ENCODE peak calls at places on chromosome 7, in six cellular contexts. I, Q, R, E, K and T are unnamed samples. For H3K4me1, the result is how much of the 10 kb centered on the place peaks cover.

GRCh38 chr7:17625038-17625437 is 315.3 kb downstream of the SNX13 start:
- DNase-seq in I (no peak), Q (peak), R (peak), E (no peak), K (no peak), T (no peak)

GRCh38 chr7:11341285-11341944 is 367.7 kb downstream of the PHF14 start:
- DNase-seq in I (peak), Q (no peak), R (peak), E (no peak), K (no peak), T (peak)

GRCh38 chr7:149838992-149839408 is 825 bp downstream of the ZNF862 start:
- DNase-seq in I (no peak), Q (peak), R (no peak), E (no peak), K (no peak), T (no peak)

GRCh38 chr7:25860206-25860881 is 291.7 kb upstream of the NFE2L3 start:
- DNase-seq in I (no peak), Q (peak), R (no peak), E (no peak), K (no peak), T (no peak)

GRCh38 chr7:35985126-35985754 is 167.8 kb upstream of the EEPD1 start:
- DNase-seq in I (peak), Q (peak), R (peak), E (peak), K (peak), T (peak)

GRCh38 chr7:131859162-131859821 is 302.9 kb upstream of the PODXL start:
- DNase-seq in I (peak), Q (peak), R (peak), E (peak), K (peak), T (peak)

GRCh38 chr7:139490130-139490529 is 6.7 kb upstream of the KLRG2 start:
- DNase-seq in I (no peak), Q (no peak), R (no peak), E (no peak), K (no peak), T (peak)

GRCh38 chr7:67484244-67484751 is 487.7 kb downstream of the TYW1 start:
- DNase-seq in I (peak), Q (peak), R (peak), E (peak), K (peak), T (peak)

GRCh38 chr7:157392256-157393037 is 55.6 kb downstream of the DNAJB6 start:
- DNase-seq in I (no peak), Q (no peak), R (no peak), E (no peak), K (no peak), T (no peak)

GRCh38 chr7:114851406-114852025 is 70.4 kb upstream of the MDFIC start:
- DNase-seq in I (peak), Q (no peak), R (peak), E (no peak), K (no peak), T (no peak)

GRCh38 chr7:13920053-13920697 is 69.3 kb downstream of the ETV1 start:
- DNase-seq in I (peak), Q (peak), R (peak), E (no peak), K (no peak), T (no peak)

GRCh38 chr7:135510603-135511183 is 791 bp upstream of the CNOT4 start:
- DNase-seq in I (peak), Q (peak), R (peak), E (no peak), K (peak), T (no peak)

GRCh38 chr7:132935608-132936007 is 146.3 kb downstream of the CHCHD3 start:
- DNase-seq in I (no peak), Q (no peak), R (no peak), E (no peak), K (no peak), T (no peak)

GRCh38 chr7:135168001-135168400 is 2.5 kb downstream of the CYREN start:
- DNase-seq in I (peak), Q (no peak), R (no peak), E (no peak), K (no peak), T (peak)

GRCh38 chr7:123494193-123494796 is 40.1 kb downstream of the IQUB start:
- DNase-seq in I (peak), Q (peak), R (peak), E (no peak), K (peak), T (peak)

GRCh38 chr7:196283-196682 is 3.9 kb downstream of the FAM20C start:
- DNase-seq in I (no peak), Q (no peak), R (no peak), E (no peak), K (no peak), T (no peak)

GRCh38 chr7:17506090-17506489 is 207.6 kb downstream of the AHR start:
- DNase-seq in I (peak), Q (peak), R (peak), E (no peak), K (no peak), T (peak)

GRCh38 chr7:74443591-74444365 is 9.9 kb upstream of the GTF2IRD1 start:
- DNase-seq in I (no peak), Q (no peak), R (no peak), E (no peak), K (no peak), T (no peak)

GRCh38 chr7:47795631-47796030 is 152.6 kb downstream of the PKD1L1 start:
- DNase-seq in I (no peak), Q (peak), R (peak), E (no peak), K (no peak), T (no peak)

GRCh38 chr7:151138541-151138910 is 29.0 kb downstream of the GBX1 start:
- DNase-seq in I (no peak), Q (no peak), R (no peak), E (no peak), K (no peak), T (no peak)

GRCh38 chr7:45451636-45452035 is 122.5 kb upstream of the ADCY1 start:
- DNase-seq in I (no peak), Q (no peak), R (no peak), E (no peak), K (no peak), T (no peak)

GRCh38 chr7:88095-88926 is 104.1 kb upstream of the FAM20C start:
- DNase-seq in I (peak), Q (no peak), R (no peak), E (no peak), K (no peak), T (no peak)

GRCh38 chr7:28133872-28134271 is 46.7 kb downstream of the JAZF1 start:
- DNase-seq in I (no peak), Q (no peak), R (no peak), E (no peak), K (no peak), T (no peak)

GRCh38 chr7:44678468-44679179 is 70.0 kb upstream of the ZMIZ2 start:
- DNase-seq in I (peak), Q (peak), R (peak), E (no peak), K (no peak), T (no peak)

GRCh38 chr7:91348686-91349085 is 84.5 kb downstream of the FZD1 start:
- DNase-seq in I (no peak), Q (peak), R (peak), E (no peak), K (no peak), T (no peak)

GRCh38 chr7:85595639-85596268 is 408.9 kb upstream of the SEMA3D start:
- DNase-seq in I (no peak), Q (peak), R (peak), E (no peak), K (no peak), T (no peak)

GRCh38 chr7:74380720-74381119 is 73.0 kb upstream of the GTF2IRD1 start:
- DNase-seq in I (no peak), Q (no peak), R (no peak), E (no peak), K (no peak), T (no peak)

DNA sequence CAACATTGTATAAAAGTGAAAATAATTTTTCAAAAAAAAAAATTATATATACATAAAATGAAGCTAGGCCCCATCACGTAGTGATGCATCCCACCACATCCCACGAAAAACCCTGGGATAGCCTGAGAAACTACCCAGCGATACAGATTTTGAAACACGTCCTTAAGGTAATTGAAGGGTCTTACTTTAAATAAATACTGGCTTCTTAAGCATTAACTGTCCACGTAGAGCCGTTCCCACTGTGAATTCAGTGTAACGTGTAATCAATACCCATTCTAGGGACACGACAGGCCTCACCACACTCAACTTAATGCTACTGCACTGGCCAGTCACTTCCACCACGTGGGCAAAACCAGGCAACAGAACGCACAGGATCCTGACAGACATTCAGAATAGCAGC is 4.0 kb downstream of the ANKRD61 start:
- DNase-seq in I (no peak), Q (no peak), R (no peak), E (no peak), K (no peak), T (no peak)
- H3K4me1 ChIP-seq in I (under half), Q (under half), R (under half), E (under half), K (under half), T (under half)

DNA sequence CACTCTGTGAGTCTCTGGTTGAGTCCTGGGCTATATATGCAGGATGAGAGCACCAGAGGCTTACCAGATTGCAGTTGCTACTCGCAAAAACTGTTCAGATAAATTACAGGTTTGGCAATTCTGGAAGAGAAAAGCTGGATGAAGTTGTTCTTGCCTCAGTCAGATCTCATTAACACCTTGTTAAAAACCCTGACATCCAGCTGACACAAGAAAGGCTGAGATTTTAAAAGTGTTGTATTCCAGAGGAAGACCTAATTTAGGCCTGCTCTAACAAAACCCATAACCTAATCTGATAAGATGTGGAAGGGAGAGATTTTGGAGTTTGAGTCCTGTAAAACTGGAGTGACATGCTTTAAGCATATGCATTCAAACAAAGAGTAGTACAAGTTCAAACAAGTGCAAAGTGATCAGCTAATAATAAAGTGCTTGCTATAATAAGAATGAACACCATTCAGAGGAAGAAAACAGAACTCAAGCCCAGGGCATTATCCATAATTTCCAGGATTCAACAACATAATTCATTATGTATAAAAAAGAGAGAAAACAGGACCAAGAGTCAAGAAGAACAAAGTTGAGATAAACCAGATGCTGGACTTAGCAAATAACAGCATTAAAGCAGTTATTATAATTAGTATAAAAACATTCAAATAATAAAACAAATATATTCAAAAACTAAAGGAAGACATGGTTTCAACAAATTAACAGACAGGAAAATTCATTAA is 135.5 kb downstream of the CD36 start:
- DNase-seq in I (no peak), Q (no peak), R (no peak), E (no peak), K (no peak), T (no peak)
- H3K4me1 ChIP-seq in I (under half), Q (under half), R (under half), E (under half), K (under half), T (under half)

GRCh38 chr7:102469972-102470825 is 5.4 kb downstream of the LRWD1 start:
- DNase-seq in I (no peak), Q (no peak), R (no peak), E (peak), K (no peak), T (no peak)
- H3K4me1 ChIP-seq in I (under half), Q (under half), R (under half), E (under half), K (under half), T (under half)

DNA sequence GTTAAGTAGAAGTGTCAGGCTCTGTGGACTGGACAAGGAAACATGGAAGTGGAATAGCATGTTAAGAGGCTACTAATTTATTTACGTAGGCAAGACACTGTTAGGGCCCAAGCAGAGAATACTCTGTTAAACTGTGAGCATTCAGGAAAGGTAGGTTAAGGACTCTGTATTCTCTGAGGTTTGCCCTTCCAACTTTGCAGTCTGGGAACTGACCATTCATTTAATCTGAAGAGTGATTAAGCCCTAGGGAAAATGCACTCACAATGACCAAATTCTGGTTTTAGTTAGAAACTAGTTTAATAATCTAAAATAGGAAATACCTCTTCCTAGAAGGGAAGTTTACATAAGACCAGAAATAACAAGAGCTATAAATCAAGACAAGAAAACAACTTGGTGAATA is 266.6 kb downstream of the SUGCT start:
- DNase-seq in I (no peak), Q (no peak), R (no peak), E (no peak), K (no peak), T (no peak)
- H3K4me1 ChIP-seq in I (under half), Q (under half), R (under half), E (under half), K (under half), T (under half)